ENCODE peak calls at places on chromosomes 16 and 17, in nine cellular contexts. D is H9, J is psoas muscle, I is pancreas, S is heart left ventricle, B is fibroblast of lung, V is mucosa of descending colon, P is neuronal stem cell, Z is DND-41. U is an unnamed sample.
A peak's percentile ranks its signal among the peaks of the same experiment; 100 is the strongest.

GRCh38 chr16:53435066-53435688 is 906 bp downstream of the RBL2 start:
- DNase-seq in D (peak; percentile 66), J (peak; percentile 82), I (peak; percentile 88), S (peak; percentile 78), B (peak; percentile 92), V (peak; percentile 76), P (peak; percentile 43), Z (peak; percentile 61), U (no peak)

GRCh38 chr17:12667299-12667958 is 1.7 kb downstream of the MYOCD start:
- DNase-seq in D (peak; percentile 78), J (no peak), I (no peak), S (peak; percentile 34), B (peak; percentile 77), V (no peak), P (peak; percentile 51), Z (no peak), U (no peak)

GRCh38 chr17:72970246-72970645 is 122.2 kb downstream of the SLC39A11 start:
- DNase-seq in D (no peak), J (no peak), I (no peak), S (no peak), B (no peak), V (no peak), P (no peak), Z (no peak), U (no peak)

GRCh38 chr16:3872216-3872895 is 8.2 kb downstream of the CREBBP start:
- DNase-seq in D (no peak), J (no peak), I (no peak), S (no peak), B (no peak), V (no peak), P (no peak), Z (no peak), U (no peak)

GRCh38 chr16:81251871-81252270 is 13.4 kb downstream of the BCO1 start:
- DNase-seq in D (no peak), J (no peak), I (no peak), S (no peak), B (no peak), V (no peak), P (no peak), Z (no peak), U (no peak)

GRCh38 chr17:42317256-42317966 is 29.1 kb downstream of the STAT5A start:
- DNase-seq in D (no peak), J (no peak), I (no peak), S (no peak), B (no peak), V (no peak), P (no peak), Z (no peak), U (no peak)

GRCh38 chr16:82801361-82801760 is 174.6 kb downstream of the CDH13 start:
- DNase-seq in D (no peak), J (no peak), I (no peak), S (no peak), B (no peak), V (no peak), P (no peak), Z (no peak), U (no peak)

GRCh38 chr17:64063766-64064224 is 43.4 kb upstream of the ICAM2 start:
- DNase-seq in D (peak; percentile 94), J (peak; percentile 70), I (peak; percentile 82), S (peak; percentile 47), B (peak; percentile 44), V (peak; percentile 84), P (peak; percentile 36), Z (peak; percentile 50), U (no peak)

GRCh38 chr16:24957887-24958286 is 57.3 kb downstream of the ARHGAP17 start:
- DNase-seq in D (no peak), J (no peak), I (no peak), S (no peak), B (no peak), V (no peak), P (no peak), Z (no peak), U (no peak)

GRCh38 chr17:79109584-79109983 is 35.0 kb downstream of the ENGASE start:
- DNase-seq in D (peak; percentile 61), J (no peak), I (no peak), S (no peak), B (no peak), V (no peak), P (peak; percentile 23), Z (no peak), U (no peak)

GRCh38 chr17:28748852-28749515 is 5.2 kb downstream of the TRAF4 start:
- DNase-seq in D (peak; percentile 49), J (peak; percentile 55), I (no peak), S (no peak), B (no peak), V (peak; percentile 46), P (no peak), Z (no peak), U (no peak)

GRCh38 chr17:1961187-1961586 is 63.9 kb downstream of the RTN4RL1 start:
- DNase-seq in D (peak; percentile 94), J (no peak), I (no peak), S (no peak), B (no peak), V (no peak), P (peak; percentile 63), Z (no peak), U (no peak)

GRCh38 chr16:66028505-66029216 is 337.8 kb upstream of the CDH5 start:
- DNase-seq in D (no peak), J (no peak), I (no peak), S (no peak), B (peak; percentile 80), V (no peak), P (no peak), Z (no peak), U (no peak)

GRCh38 chr16:48194828-48195566 is 39.2 kb upstream of the ABCC12 start:
- DNase-seq in D (no peak), J (no peak), I (no peak), S (no peak), B (peak; percentile 61), V (no peak), P (no peak), Z (no peak), U (no peak)

GRCh38 chr16:72705806-72706205 is 342.1 kb downstream of the ZFHX3 start:
- DNase-seq in D (no peak), J (no peak), I (no peak), S (no peak), B (no peak), V (no peak), P (no peak), Z (no peak), U (no peak)

GRCh38 chr16:84593825-84594724 is 23.8 kb downstream of the COTL1 start:
- DNase-seq in D (peak; percentile 39), J (peak; percentile 63), I (no peak), S (no peak), B (peak; percentile 50), V (peak; percentile 86), P (no peak), Z (no peak), U (no peak)

GRCh38 chr17:7688808-7689316 is 585 bp downstream of the WRAP53 start:
- DNase-seq in D (no peak), J (no peak), I (no peak), S (no peak), B (no peak), V (no peak), P (no peak), Z (no peak), U (no peak)

GRCh38 chr16:56788435-56788834 is 58.5 kb downstream of the NUP93 start:
- DNase-seq in D (no peak), J (no peak), I (no peak), S (no peak), B (no peak), V (no peak), P (no peak), Z (no peak), U (no peak)

DNA sequence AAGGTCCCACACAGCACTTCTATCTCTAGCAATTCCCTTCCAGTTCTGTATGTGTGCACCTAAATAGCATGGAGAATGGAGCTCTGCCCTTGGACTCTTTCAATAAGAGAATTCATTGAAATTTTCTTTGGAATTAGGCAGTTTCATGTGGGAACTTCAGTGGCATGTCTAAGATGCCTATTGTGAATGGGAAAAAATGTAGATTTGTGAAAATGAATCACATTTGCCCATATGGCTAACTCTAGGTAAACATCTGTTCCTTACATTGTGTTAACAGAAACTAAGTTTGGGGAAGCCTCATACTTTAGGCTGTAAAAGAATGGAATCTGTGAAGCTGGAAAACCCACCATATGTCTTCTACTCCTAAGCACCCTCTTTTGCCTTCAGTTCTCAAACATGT is 206.5 kb downstream of the KIF2B start:
- DNase-seq in D (no peak), J (no peak), I (no peak), S (no peak), B (no peak), V (no peak), P (no peak), Z (no peak), U (no peak)
- H3K9me3 ChIP-seq in D (no peaks in the 10 kb centered on the region), J (no peaks in the 10 kb centered on the region), I (no peaks in the 10 kb centered on the region), S (no peaks in the 10 kb centered on the region), B (no peaks in the 10 kb centered on the region), V (peaks cover 28% of the 10 kb centered on the region), P (no peaks in the 10 kb centered on the region), Z (no peaks in the 10 kb centered on the region), U (no peaks in the 10 kb centered on the region)

GRCh38 chr16:63813862-63814261 is 1308.0 kb downstream of the CDH11 start:
- DNase-seq in D (no peak), J (no peak), I (no peak), S (no peak), B (no peak), V (no peak), P (no peak), Z (no peak), U (no peak)
- H3K9me3 ChIP-seq in D (no peaks in the 10 kb centered on the region), J (no peaks in the 10 kb centered on the region), I (no peaks in the 10 kb centered on the region), S (no peaks in the 10 kb centered on the region), B (no peaks in the 10 kb centered on the region), V (no peaks in the 10 kb centered on the region), P (no peaks in the 10 kb centered on the region), Z (no peaks in the 10 kb centered on the region), U (no peaks in the 10 kb centered on the region)

GRCh38 chr16:35198223-35199199 is 1739.1 kb downstream of the TP53TG3F start:
- DNase-seq in D (no peak), J (no peak), I (no peak), S (no peak), B (no peak), V (no peak), P (no peak), Z (no peak), U (peak; percentile 81)

GRCh38 chr16:35195864-35196216 is 1736.4 kb downstream of the TP53TG3F start:
- DNase-seq in D (no peak), J (no peak), I (no peak), S (no peak), B (no peak), V (no peak), P (no peak), Z (no peak), U (no peak)

GRCh38 chr16:35195173-35195863 is 1735.9 kb downstream of the TP53TG3F start:
- DNase-seq in D (no peak), J (no peak), I (no peak), S (no peak), B (no peak), V (no peak), P (no peak), Z (no peak), U (peak; percentile 74)

GRCh38 chr16:35196313-35196712 is 1736.9 kb downstream of the TP53TG3F start:
- DNase-seq in D (no peak), J (no peak), I (no peak), S (no peak), B (no peak), V (no peak), P (no peak), Z (no peak), U (no peak)

GRCh38 chr16:35197656-35198055 is 1738.2 kb downstream of the TP53TG3F start:
- DNase-seq in D (no peak), J (no peak), I (no peak), S (no peak), B (no peak), V (no peak), P (no peak), Z (no peak), U (peak; percentile 77)
- H3K9me3 ChIP-seq in D (peaks cover 93% of the 10 kb centered on the region), J (no peaks in the 10 kb centered on the region), I (no peaks in the 10 kb centered on the region), S (no peaks in the 10 kb centered on the region), B (no peaks in the 10 kb centered on the region), V (peaks cover 67% of the 10 kb centered on the region), P (peaks cover 76% of the 10 kb centered on the region), Z (no peaks in the 10 kb centered on the region), U (no peaks in the 10 kb centered on the region)

GRCh38 chr17:83187782-83188311 is 108.4 kb downstream of the METRNL start:
- DNase-seq in D (peak; percentile 8), J (peak; percentile 3), I (no peak), S (no peak), B (no peak), V (no peak), P (no peak), Z (no peak), U (no peak)
- H3K9me3 ChIP-seq in D (no peaks in the 10 kb centered on the region), J (no peaks in the 10 kb centered on the region), I (no peaks in the 10 kb centered on the region), S (no peaks in the 10 kb centered on the region), B (no peaks in the 10 kb centered on the region), V (no peaks in the 10 kb centered on the region), P (peaks cover 21% of the 10 kb centered on the region), Z (no peaks in the 10 kb centered on the region), U (no peaks in the 10 kb centered on the region)

U was measured in vagina.